ENCODE peak calls at places on chromosomes 16 and 17, in four cellular contexts. U is IMR-90, F is H9, Z is mesenchymal stem cell. S is an unnamed sample.

GRCh38 chr16:15942901-15943690 is 6.3 kb upstream of the ABCC1 start:
- DNase-seq in U (no peak), F (no peak), Z (no peak), S (no peak)

GRCh38 chr16:19785512-19786130 is 67.5 kb downstream of the IQCK start:
- DNase-seq in U (no peak), F (no peak), Z (no peak), S (no peak)

GRCh38 chr17:28973414-28973813 is 22.1 kb upstream of the PHF12 start:
- DNase-seq in U (peak; percentile 46), F (no peak), Z (peak; percentile 49), S (no peak)

GRCh38 chr17:71409712-71410111 is 711.1 kb upstream of the SOX9 start:
- DNase-seq in U (peak; percentile 70), F (no peak), Z (peak; percentile 54), S (no peak)

GRCh38 chr16:81097230-81097629 is 1.0 kb upstream of the GCSH start:
- DNase-seq in U (no peak), F (no peak), Z (no peak), S (peak; percentile 70)

GRCh38 chr16:82263456-82264159 is 93.6 kb upstream of the MPHOSPH6 start:
- DNase-seq in U (peak; percentile 51), F (peak; percentile 61), Z (peak; percentile 50), S (peak; percentile 86)

GRCh38 chr16:78444-79145 is 570 bp downstream of the MPG start:
- DNase-seq in U (peak; percentile 52), F (no peak), Z (peak; percentile 66), S (peak; percentile 40)

GRCh38 chr16:87664792-87665191 is 62.5 kb downstream of the JPH3 start:
- DNase-seq in U (no peak), F (no peak), Z (no peak), S (no peak)

GRCh38 chr17:82839617-82840292 is at the start of gene ZNF750:
- DNase-seq in U (no peak), F (no peak), Z (no peak), S (peak; percentile 98)

GRCh38 chr16:84144301-84144858 is 597 bp downstream of the HSDL1 start:
- DNase-seq in U (peak; percentile 5), F (no peak), Z (peak; percentile 41), S (peak; percentile 44)

GRCh38 chr16:84141143-84141670 is 3.8 kb downstream of the HSDL1 start:
- DNase-seq in U (no peak), F (no peak), Z (no peak), S (peak; percentile 26)

GRCh38 chr16:84144859-84145639 is at the start of the genes DNAAF1 and HSDL1:
- DNase-seq in U (peak; percentile 73), F (peak; percentile 89), Z (peak; percentile 82), S (peak; percentile 95)

GRCh38 chr16:84143784-84144199 is 1.2 kb downstream of the HSDL1 start:
- DNase-seq in U (no peak), F (no peak), Z (peak; percentile 12), S (no peak)

DNA sequence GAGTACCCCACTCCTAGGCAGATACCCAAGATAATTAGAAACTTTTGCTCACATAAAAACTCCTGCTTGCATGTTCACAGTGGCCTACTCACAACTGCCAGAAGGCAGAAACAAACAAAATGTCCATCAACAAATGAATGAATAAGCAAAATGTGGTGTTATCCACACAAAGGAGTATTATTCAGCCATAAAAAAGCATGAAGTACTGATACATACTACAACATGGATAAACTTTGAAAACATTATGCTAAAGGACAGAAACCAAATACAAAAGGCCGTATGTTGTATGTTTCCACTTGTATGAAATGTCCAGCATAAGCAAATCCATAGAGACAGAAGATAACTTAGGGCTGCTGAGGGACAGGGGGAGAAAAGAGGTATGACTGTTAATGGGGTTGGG is 1.9 kb downstream of the HSDL1 start:
- DNase-seq in U (no peak), F (no peak), Z (no peak), S (no peak)
- H3K4me2 ChIP-seq in U (no peak overlapping the region), F (peak overlapping the region; percentile 77), Z (no peak overlapping the region), S (no peak overlapping the region)

DNA sequence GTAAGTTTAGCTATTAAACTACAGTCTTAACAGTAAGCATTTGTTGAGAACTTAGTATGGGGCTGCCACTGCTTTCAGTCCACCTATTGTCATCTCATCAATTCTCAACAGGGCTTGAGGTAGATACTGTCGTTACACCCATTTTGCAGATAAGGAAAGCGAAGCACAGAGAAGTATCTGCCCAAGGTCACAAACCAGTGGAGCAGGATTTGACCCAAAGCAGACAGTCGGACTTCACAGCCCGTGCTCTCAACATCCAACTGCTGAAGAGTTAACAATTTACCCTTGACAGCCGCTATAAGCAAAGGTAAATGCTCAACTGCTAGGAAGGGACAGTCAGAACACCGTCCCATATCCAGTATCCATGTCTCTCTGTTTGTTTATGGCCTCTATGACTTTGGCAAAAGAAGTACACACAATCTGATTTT is 1.3 kb downstream of the SIAH1 start:
- DNase-seq in U (no peak), F (no peak), Z (peak; percentile 54), S (peak; percentile 54)
- H3K14ac ChIP-seq in U (peak overlapping the region; percentile 95), F (peak overlapping the region; percentile 62), Z (no peak overlapping the region), S (peak overlapping the region; percentile 97)

GRCh38 chr17:2929881-2930533 is 133.4 kb downstream of the OR1D5 start:
- DNase-seq in U (peak; percentile 39), F (peak; percentile 92), Z (peak; percentile 5), S (peak; percentile 54)
- H2AK5ac ChIP-seq in U (no peak overlapping the region), F (no peak overlapping the region), Z (no peak overlapping the region), S (no peak overlapping the region)

GRCh38 chr16:56701534-56701933 is 19.3 kb downstream of the MT1X start:
- DNase-seq in U (no peak), F (no peak), Z (no peak), S (no peak)
- H3K4me2 ChIP-seq in U (no peak overlapping the region), F (no peak overlapping the region), Z (no peak overlapping the region), S (no peak overlapping the region)

GRCh38 chr17:67027031-67027628 is 17.2 kb upstream of the CACNG1 start:
- DNase-seq in U (peak; percentile 17), F (no peak), Z (no peak), S (no peak)

GRCh38 chr17:67024736-67025135 is 19.6 kb upstream of the CACNG1 start:
- DNase-seq in U (no peak), F (no peak), Z (no peak), S (no peak)

GRCh38 chr17:67025216-67025792 is 19.1 kb upstream of the CACNG1 start:
- DNase-seq in U (no peak), F (no peak), Z (no peak), S (no peak)

GRCh38 chr17:67022451-67022810 is 21.9 kb upstream of the CACNG1 start:
- DNase-seq in U (no peak), F (no peak), Z (no peak), S (no peak)

GRCh38 chr17:67026341-67026740 is 18.0 kb upstream of the CACNG1 start:
- DNase-seq in U (no peak), F (no peak), Z (no peak), S (no peak)
- H3K14ac ChIP-seq in U (peak overlapping the region; percentile 21), F (peak overlapping the region; percentile 67), Z (no peak overlapping the region), S (no peak overlapping the region)

GRCh38 chr17:60421273-60422161 is 772 bp upstream of the CHCT1 start:
- DNase-seq in U (peak; percentile 33), F (peak; percentile 87), Z (peak; percentile 76), S (peak; percentile 40)
- H2AK5ac ChIP-seq in U (no peak overlapping the region), F (no peak overlapping the region), Z (no peak overlapping the region), S (no peak overlapping the region)

S was measured in trophoblast cell.